ENCODE peak calls at places on chromosome 17, in eight cellular contexts. F, W, N, V, G, D, L and H are unnamed samples.

GRCh38 chr17:72421128-72422092 is 300.6 kb downstream of the SOX9 start:
- DNase-seq in D (peak; percentile 88), N (no peak), L (peak; percentile 99), V (peak; percentile 60), G (peak; percentile 4), F (peak; percentile 78), W (no peak), H (peak; percentile 92)

GRCh38 chr17:79532107-79532790 is 78.6 kb downstream of the RBFOX3 start:
- DNase-seq in D (no peak), F (no peak), W (no peak), L (no peak), N (no peak), V (no peak), G (no peak), H (no peak)

GRCh38 chr17:66420961-66421371 is 118.6 kb downstream of the PRKCA start:
- DNase-seq in W (no peak), F (no peak), D (peak; percentile 92), V (peak; percentile 39), G (no peak), N (no peak), L (peak; percentile 95), H (no peak)

GRCh38 chr17:2931901-2932300 is 131.5 kb downstream of the OR1D5 start:
- DNase-seq in F (no peak), N (no peak), L (no peak), W (no peak), V (no peak), G (no peak), D (no peak), H (no peak)

GRCh38 chr17:7559307-7560171 is 989 bp downstream of the TNFSF13 start:
- DNase-seq in V (peak; percentile 63), L (no peak), G (no peak), N (peak; percentile 83), F (no peak), W (no peak), D (no peak), H (no peak)

GRCh38 chr17:15782809-15783208 is 50.7 kb downstream of the TBC1D26 start:
- DNase-seq in V (no peak), W (no peak), G (no peak), D (peak; percentile 70), N (no peak), L (no peak), F (no peak), H (no peak)

GRCh38 chr17:73410586-73411329 is 99.0 kb upstream of the CDC42EP4 start:
- DNase-seq in V (no peak), G (no peak), D (peak; percentile 10), F (no peak), L (no peak), W (no peak), N (no peak), H (no peak)

GRCh38 chr17:83180996-83181481 is 101.6 kb downstream of the METRNL start:
- DNase-seq in N (peak; percentile 74), L (no peak), D (no peak), W (no peak), G (peak; percentile 35), F (peak; percentile 83), V (peak; percentile 50), H (peak; percentile 28)

GRCh38 chr17:61768405-61768804 is 94.9 kb downstream of the BRIP1 start:
- DNase-seq in D (no peak), W (no peak), G (no peak), L (no peak), V (no peak), F (no peak), N (no peak), H (no peak)

GRCh38 chr17:73083432-73083831 is 9.1 kb downstream of the SLC39A11 start:
- DNase-seq in L (no peak), D (no peak), W (no peak), F (no peak), V (no peak), N (no peak), G (no peak), H (no peak)

GRCh38 chr17:57946798-57947358 is 8.3 kb downstream of the CUEDC1 start:
- DNase-seq in W (no peak), V (no peak), G (peak; percentile 69), L (peak; percentile 29), N (no peak), F (peak; percentile 80), D (peak; percentile 66), H (no peak)

GRCh38 chr17:14712471-14713075 is 411.7 kb downstream of the HS3ST3B1 start:
- DNase-seq in L (no peak), D (peak; percentile 52), F (no peak), W (no peak), G (no peak), N (no peak), V (no peak), H (no peak)

GRCh38 chr17:14715531-14715930 is 414.6 kb downstream of the HS3ST3B1 start:
- DNase-seq in D (peak; percentile 46), F (no peak), V (no peak), N (no peak), G (no peak), W (no peak), L (no peak), H (no peak)

GRCh38 chr17:14719942-14720341 is 419.1 kb downstream of the HS3ST3B1 start:
- DNase-seq in W (no peak), G (no peak), D (no peak), F (no peak), V (no peak), L (no peak), N (no peak), H (no peak)

DNA sequence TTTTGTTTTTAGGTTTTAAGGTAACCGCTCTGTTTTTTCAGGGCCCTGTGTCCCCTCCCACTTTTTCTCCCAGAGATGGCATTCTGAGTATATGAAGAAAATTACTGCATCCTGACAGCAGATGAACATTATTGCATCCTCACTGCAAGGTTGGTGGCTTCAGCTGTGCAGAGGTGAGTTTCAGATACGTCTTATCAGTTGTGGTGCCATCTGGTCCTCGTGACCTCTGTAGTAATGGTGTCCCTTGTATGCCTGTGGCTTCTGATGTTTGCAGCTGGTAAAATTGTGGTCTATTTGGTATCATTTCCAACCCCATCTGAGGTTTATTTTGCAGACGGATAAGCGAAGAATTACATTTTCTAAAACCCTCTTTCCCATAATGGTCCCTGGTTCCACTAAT is 417.0 kb downstream of the HS3ST3B1 start:
- DNase-seq in V (no peak), W (no peak), G (no peak), F (no peak), D (no peak), N (no peak), L (no peak), H (no peak)
- H3K4me3 ChIP-seq in V (no peak overlapping the region), W (no peak overlapping the region), G (no peak overlapping the region), F (no peak overlapping the region), D (no peak overlapping the region), N (no peak overlapping the region), L (no peak overlapping the region), H (no peak overlapping the region)

GRCh38 chr17:68731465-68731864 is 130.3 kb upstream of the FAM20A start:
- DNase-seq in V (peak; percentile 63), L (no peak), W (no peak), F (no peak), G (no peak), N (no peak), D (no peak), H (no peak)

GRCh38 chr17:68734911-68735310 is 133.7 kb upstream of the FAM20A start:
- DNase-seq in V (no peak), F (no peak), G (no peak), L (peak; percentile 16), N (no peak), W (no peak), D (no peak), H (no peak)

GRCh38 chr17:68733241-68734176 is 132.3 kb upstream of the FAM20A start:
- DNase-seq in W (no peak), G (no peak), V (peak; percentile 91), L (peak; percentile 69), N (no peak), F (no peak), D (peak; percentile 94), H (peak; percentile 82)

GRCh38 chr17:68732301-68732749 is 131.2 kb upstream of the FAM20A start:
- DNase-seq in D (no peak), W (no peak), F (no peak), G (no peak), V (peak; percentile 93), L (peak; percentile 83), N (no peak), H (peak; percentile 58)

DNA sequence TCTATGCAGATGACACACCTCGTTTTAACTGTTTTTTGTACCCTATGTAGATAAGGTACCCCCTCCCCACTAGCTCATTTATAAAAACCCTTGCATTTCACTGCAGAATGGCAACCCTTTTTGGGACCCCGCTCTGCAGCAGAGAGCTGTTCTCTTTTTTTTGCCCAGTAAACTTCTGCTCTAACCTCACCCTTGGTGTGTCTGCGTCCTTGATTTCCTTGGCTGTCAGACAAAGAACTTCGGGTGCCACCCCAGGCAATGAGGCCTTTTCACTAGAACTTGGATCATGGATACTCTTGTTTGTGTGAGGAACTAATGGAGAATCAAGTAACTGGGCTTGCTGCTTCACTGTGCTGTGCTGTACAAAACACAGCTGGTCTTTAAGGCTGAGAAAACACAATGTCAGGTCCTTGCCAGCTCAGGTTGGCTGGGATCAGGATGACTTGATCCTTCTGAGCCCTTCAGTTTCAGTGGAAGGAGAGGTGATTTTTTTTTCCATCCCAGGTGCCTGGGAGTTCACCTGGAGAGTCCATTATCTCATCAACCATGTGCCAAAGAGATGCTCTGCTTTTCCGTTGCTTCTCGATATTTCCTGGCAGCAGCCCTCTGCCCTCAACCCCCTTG is 133.1 kb upstream of the FAM20A start:
- DNase-seq in D (no peak), G (no peak), W (no peak), F (no peak), V (peak; percentile 75), L (no peak), N (no peak), H (no peak)
- H3K9me3 ChIP-seq in D (no peaks in the 10 kb centered on the region), G (peaks cover 4% of the 10 kb centered on the region), W (no peaks in the 10 kb centered on the region), F (no peaks in the 10 kb centered on the region), V (peaks cover 45% of the 10 kb centered on the region), L (no peaks in the 10 kb centered on the region), N (no peaks in the 10 kb centered on the region), H (peaks cover 8% of the 10 kb centered on the region)

DNA sequence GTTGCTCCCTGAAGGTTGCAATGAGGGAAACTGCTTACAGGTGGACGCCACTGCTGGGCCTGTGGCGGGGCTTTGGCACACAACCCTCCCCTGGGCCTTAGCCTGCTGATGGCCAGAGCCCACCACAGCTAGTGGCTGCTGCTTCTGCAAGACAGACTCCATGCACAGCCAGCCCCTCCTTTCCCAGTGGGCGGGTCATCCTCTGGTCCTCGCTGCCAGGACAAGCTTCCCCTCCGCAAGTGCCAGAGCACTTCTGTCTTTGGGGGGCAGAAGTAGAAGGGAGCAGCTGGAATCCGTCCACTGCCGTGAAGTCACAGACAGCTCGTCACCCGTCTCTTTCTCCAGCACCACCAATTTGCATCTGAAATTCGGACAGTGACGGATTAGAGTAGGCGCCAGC is 31.2 kb upstream of the NAT9 start:
- DNase-seq in V (no peak), F (no peak), G (no peak), L (no peak), W (no peak), N (no peak), D (no peak), H (no peak)
- H3K4me3 ChIP-seq in V (no peak overlapping the region), F (no peak overlapping the region), G (no peak overlapping the region), L (no peak overlapping the region), W (no peak overlapping the region), N (no peak overlapping the region), D (no peak overlapping the region), H (no peak overlapping the region)

GRCh38 chr17:27078296-27078695 is 215.6 kb upstream of the WSB1 start:
- DNase-seq in V (no peak), N (no peak), L (no peak), W (no peak), D (no peak), G (no peak), F (no peak), H (no peak)
- H3K9me3 ChIP-seq in V (peaks cover 92% of the 10 kb centered on the region), N (no peaks in the 10 kb centered on the region), L (peaks cover 29% of the 10 kb centered on the region), W (no peaks in the 10 kb centered on the region), D (no peaks in the 10 kb centered on the region), G (no peaks in the 10 kb centered on the region), F (no peaks in the 10 kb centered on the region), H (no peaks in the 10 kb centered on the region)